ENCODE peak calls at places on chromosomes 13 and 19, in six cellular contexts. One of them, this sample, is unnamed.

GRCh38 chr13:37194428-37194861 is 89.0 kb upstream of the CSNK1A1L start:
- DNase-seq in uterus: no peak
- DNase-seq in CD8-positive, alpha-beta T cell: no peak
- DNase-seq in body of pancreas: no peak
- DNase-seq in Peyer's patch: no peak
- DNase-seq in endothelial cell of umbilical vein: peak
- DNase-seq in this sample: no peak

GRCh38 chr13:31038834-31039552 is 106.5 kb downstream of the TEX26 start:
- DNase-seq in CD8-positive, alpha-beta T cell: no peak
- DNase-seq in Peyer's patch: peak
- DNase-seq in uterus: no peak
- DNase-seq in body of pancreas: no peak
- DNase-seq in endothelial cell of umbilical vein: no peak
- DNase-seq in this sample: no peak

GRCh38 chr19:53531457-53531856 is 6.5 kb upstream of the ZNF331 start:
- DNase-seq in Peyer's patch: no peak
- DNase-seq in endothelial cell of umbilical vein: no peak
- DNase-seq in CD8-positive, alpha-beta T cell: no peak
- DNase-seq in body of pancreas: no peak
- DNase-seq in uterus: no peak
- DNase-seq in this sample: no peak

GRCh38 chr19:32748497-32748896 is 28.9 kb downstream of the TDRD12 start:
- DNase-seq in endothelial cell of umbilical vein: no peak
- DNase-seq in body of pancreas: no peak
- DNase-seq in uterus: no peak
- DNase-seq in Peyer's patch: no peak
- DNase-seq in CD8-positive, alpha-beta T cell: no peak
- DNase-seq in this sample: no peak

GRCh38 chr13:106591299-106591698 is 23.4 kb upstream of the ARGLU1 start:
- DNase-seq in CD8-positive, alpha-beta T cell: no peak
- DNase-seq in Peyer's patch: no peak
- DNase-seq in endothelial cell of umbilical vein: no peak
- DNase-seq in body of pancreas: no peak
- DNase-seq in uterus: no peak
- DNase-seq in this sample: no peak

GRCh38 chr13:30743319-30744055 is 8.1 kb downstream of the ALOX5AP start:
- DNase-seq in uterus: peak
- DNase-seq in Peyer's patch: peak
- DNase-seq in CD8-positive, alpha-beta T cell: no peak
- DNase-seq in endothelial cell of umbilical vein: peak
- DNase-seq in body of pancreas: peak
- DNase-seq in this sample: peak

GRCh38 chr19:4083677-4084546 is 17.2 kb upstream of the ZBTB7A start:
- DNase-seq in body of pancreas: peak
- DNase-seq in Peyer's patch: peak
- DNase-seq in endothelial cell of umbilical vein: no peak
- DNase-seq in CD8-positive, alpha-beta T cell: no peak
- DNase-seq in uterus: no peak
- DNase-seq in this sample: no peak

GRCh38 chr13:53137777-53138176 is 109.2 kb downstream of the OLFM4 start:
- DNase-seq in CD8-positive, alpha-beta T cell: no peak
- DNase-seq in uterus: peak
- DNase-seq in endothelial cell of umbilical vein: no peak
- DNase-seq in body of pancreas: peak
- DNase-seq in Peyer's patch: no peak
- DNase-seq in this sample: no peak

GRCh38 chr19:57465680-57466381 is 8.9 kb upstream of the VN1R1 start:
- DNase-seq in body of pancreas: no peak
- DNase-seq in endothelial cell of umbilical vein: peak
- DNase-seq in Peyer's patch: no peak
- DNase-seq in uterus: no peak
- DNase-seq in CD8-positive, alpha-beta T cell: no peak
- DNase-seq in this sample: no peak

GRCh38 chr13:21234537-21234936 is 58.1 kb downstream of the MRPL57 start:
- DNase-seq in uterus: no peak
- DNase-seq in body of pancreas: no peak
- DNase-seq in endothelial cell of umbilical vein: no peak
- DNase-seq in CD8-positive, alpha-beta T cell: no peak
- DNase-seq in Peyer's patch: no peak
- DNase-seq in this sample: no peak

GRCh38 chr13:97122381-97122996 is 99.6 kb upstream of the MBNL2 start:
- DNase-seq in body of pancreas: no peak
- DNase-seq in uterus: no peak
- DNase-seq in endothelial cell of umbilical vein: peak
- DNase-seq in CD8-positive, alpha-beta T cell: no peak
- DNase-seq in Peyer's patch: no peak
- DNase-seq in this sample: no peak

GRCh38 chr13:66114127-66114526 is 1116.0 kb downstream of the PCDH9 start:
- DNase-seq in body of pancreas: no peak
- DNase-seq in CD8-positive, alpha-beta T cell: no peak
- DNase-seq in Peyer's patch: no peak
- DNase-seq in uterus: no peak
- DNase-seq in endothelial cell of umbilical vein: no peak
- DNase-seq in this sample: no peak

GRCh38 chr19:34351382-34351802 is 13.6 kb upstream of the GPI start:
- DNase-seq in endothelial cell of umbilical vein: no peak
- DNase-seq in Peyer's patch: no peak
- DNase-seq in uterus: no peak
- DNase-seq in body of pancreas: peak
- DNase-seq in CD8-positive, alpha-beta T cell: no peak
- DNase-seq in this sample: no peak

GRCh38 chr19:52748336-52748950 is 13.6 kb upstream of the ZNF611 start:
- DNase-seq in uterus: peak
- DNase-seq in body of pancreas: peak
- DNase-seq in Peyer's patch: no peak
- DNase-seq in CD8-positive, alpha-beta T cell: no peak
- DNase-seq in endothelial cell of umbilical vein: peak
- DNase-seq in this sample: no peak

GRCh38 chr13:38684714-38685113 is 2.2 kb upstream of the FREM2 start:
- DNase-seq in CD8-positive, alpha-beta T cell: no peak
- DNase-seq in endothelial cell of umbilical vein: no peak
- DNase-seq in uterus: no peak
- DNase-seq in Peyer's patch: no peak
- DNase-seq in body of pancreas: no peak
- DNase-seq in this sample: no peak

GRCh38 chr13:34189946-34190345 is 372.0 kb downstream of the RFC3 start:
- DNase-seq in CD8-positive, alpha-beta T cell: no peak
- DNase-seq in body of pancreas: no peak
- DNase-seq in uterus: no peak
- DNase-seq in Peyer's patch: no peak
- DNase-seq in endothelial cell of umbilical vein: no peak
- DNase-seq in this sample: no peak

GRCh38 chr13:101346942-101347728 is 69.2 kb downstream of the NALCN start:
- DNase-seq in CD8-positive, alpha-beta T cell: no peak
- DNase-seq in uterus: no peak
- DNase-seq in Peyer's patch: no peak
- DNase-seq in body of pancreas: no peak
- DNase-seq in endothelial cell of umbilical vein: no peak
- DNase-seq in this sample: no peak

GRCh38 chr13:28505543-28506135 is 10.7 kb upstream of the FLT1 start:
- DNase-seq in Peyer's patch: no peak
- DNase-seq in uterus: no peak
- DNase-seq in body of pancreas: no peak
- DNase-seq in CD8-positive, alpha-beta T cell: no peak
- DNase-seq in endothelial cell of umbilical vein: no peak
- DNase-seq in this sample: no peak

GRCh38 chr19:54536956-54537355 is 34.3 kb downstream of the LAIR2 start:
- DNase-seq in Peyer's patch: no peak
- DNase-seq in CD8-positive, alpha-beta T cell: no peak
- DNase-seq in endothelial cell of umbilical vein: no peak
- DNase-seq in uterus: no peak
- DNase-seq in body of pancreas: no peak
- DNase-seq in this sample: no peak

GRCh38 chr19:32816555-32817099 is 52.9 kb downstream of the SLC7A9 start:
- DNase-seq in endothelial cell of umbilical vein: no peak
- DNase-seq in CD8-positive, alpha-beta T cell: no peak
- DNase-seq in uterus: no peak
- DNase-seq in Peyer's patch: no peak
- DNase-seq in body of pancreas: no peak
- DNase-seq in this sample: no peak

GRCh38 chr19:11091343-11092153 is 2.3 kb downstream of the LDLR start:
- DNase-seq in endothelial cell of umbilical vein: peak
- DNase-seq in CD8-positive, alpha-beta T cell: peak
- DNase-seq in Peyer's patch: peak
- DNase-seq in body of pancreas: peak
- DNase-seq in uterus: peak
- DNase-seq in this sample: peak

GRCh38 chr19:13610042-13610691 is 103.9 kb upstream of the CACNA1A start:
- DNase-seq in CD8-positive, alpha-beta T cell: no peak
- DNase-seq in Peyer's patch: no peak
- DNase-seq in uterus: no peak
- DNase-seq in body of pancreas: peak
- DNase-seq in endothelial cell of umbilical vein: no peak
- DNase-seq in this sample: no peak

GRCh38 chr13:82815791-82816190 is 1066.5 kb downstream of the SLITRK1 start:
- DNase-seq in uterus: no peak
- DNase-seq in CD8-positive, alpha-beta T cell: no peak
- DNase-seq in endothelial cell of umbilical vein: no peak
- DNase-seq in body of pancreas: no peak
- DNase-seq in Peyer's patch: no peak
- DNase-seq in this sample: no peak

GRCh38 chr19:45094707-45095106 is 1.7 kb downstream of the PPP1R37 start:
- DNase-seq in Peyer's patch: no peak
- DNase-seq in CD8-positive, alpha-beta T cell: no peak
- DNase-seq in endothelial cell of umbilical vein: no peak
- DNase-seq in uterus: no peak
- DNase-seq in body of pancreas: no peak
- DNase-seq in this sample: no peak

GRCh38 chr13:111216166-111216960 is 101.3 kb downstream of the ARHGEF7 start:
- DNase-seq in Peyer's patch: peak
- DNase-seq in CD8-positive, alpha-beta T cell: peak
- DNase-seq in endothelial cell of umbilical vein: no peak
- DNase-seq in body of pancreas: peak
- DNase-seq in uterus: no peak
- DNase-seq in this sample: no peak

GRCh38 chr13:76944457-76944856 is 3.9 kb upstream of the ACOD1 start:
- DNase-seq in body of pancreas: no peak
- DNase-seq in Peyer's patch: no peak
- DNase-seq in CD8-positive, alpha-beta T cell: no peak
- DNase-seq in uterus: no peak
- DNase-seq in endothelial cell of umbilical vein: no peak
- DNase-seq in this sample: no peak

GRCh38 chr19:12656899-12657571 is 9.5 kb downstream of the MAN2B1 start:
- DNase-seq in CD8-positive, alpha-beta T cell: no peak
- DNase-seq in body of pancreas: peak
- DNase-seq in Peyer's patch: no peak
- DNase-seq in uterus: no peak
- DNase-seq in endothelial cell of umbilical vein: no peak
- DNase-seq in this sample: no peak

GRCh38 chr13:97395437-97396136 is 38.4 kb upstream of the RAP2A start:
- DNase-seq in body of pancreas: no peak
- DNase-seq in CD8-positive, alpha-beta T cell: no peak
- DNase-seq in endothelial cell of umbilical vein: no peak
- DNase-seq in uterus: no peak
- DNase-seq in Peyer's patch: no peak
- DNase-seq in this sample: no peak

GRCh38 chr13:72284791-72285190 is 417.8 kb upstream of the DACH1 start:
- DNase-seq in endothelial cell of umbilical vein: no peak
- DNase-seq in CD8-positive, alpha-beta T cell: no peak
- DNase-seq in Peyer's patch: no peak
- DNase-seq in uterus: no peak
- DNase-seq in body of pancreas: no peak
- DNase-seq in this sample: no peak

GRCh38 chr19:1125601-1126533 is 22.1 kb downstream of the GPX4 start:
- DNase-seq in Peyer's patch: no peak
- DNase-seq in uterus: no peak
- DNase-seq in CD8-positive, alpha-beta T cell: no peak
- DNase-seq in endothelial cell of umbilical vein: peak
- DNase-seq in body of pancreas: no peak
- DNase-seq in this sample: peak
- H3K27ac ChIP-seq in Peyer's patch: no peak
- H3K27ac ChIP-seq in uterus: no peak
- H3K27ac ChIP-seq in CD8-positive, alpha-beta T cell: no peak
- H3K27ac ChIP-seq in endothelial cell of umbilical vein: peak
- H3K27ac ChIP-seq in body of pancreas: no peak
- H3K27ac ChIP-seq in this sample: peak

DNA sequence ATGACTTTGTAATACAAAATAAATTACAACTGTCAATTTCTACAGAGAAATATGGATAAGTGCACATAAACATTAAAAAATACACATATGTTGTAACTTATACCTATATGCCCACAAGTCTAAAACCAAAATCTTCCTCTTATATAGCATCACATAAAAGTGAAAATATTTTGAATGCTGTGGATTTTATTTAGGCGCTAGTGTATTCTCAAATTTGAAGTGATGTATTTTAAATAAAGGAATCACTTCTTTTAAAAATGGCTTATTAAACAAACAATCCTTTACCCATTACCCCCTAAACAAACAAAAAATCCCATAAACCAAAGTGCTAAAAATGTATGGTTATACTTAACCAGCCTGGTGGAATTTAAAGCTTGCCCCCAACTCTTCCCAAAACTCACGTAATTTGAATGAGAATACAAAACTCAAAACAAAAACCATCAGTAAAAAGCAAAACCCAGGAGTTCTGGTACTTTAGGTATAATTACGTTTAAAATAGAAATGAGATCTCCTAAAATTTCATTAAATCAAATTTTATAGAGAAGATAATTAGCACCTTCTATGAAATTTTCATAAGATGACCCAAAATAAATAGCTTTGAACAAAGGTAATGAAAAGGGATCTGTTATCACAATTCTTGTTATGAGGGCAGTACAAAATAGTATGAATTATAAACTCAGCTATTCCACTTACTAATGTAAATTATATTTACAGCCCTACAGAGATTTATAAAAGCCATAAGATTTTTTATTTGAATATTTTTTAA is 63.5 kb downstream of the KCNRG start:
- DNase-seq in endothelial cell of umbilical vein: peak
- DNase-seq in uterus: no peak
- DNase-seq in CD8-positive, alpha-beta T cell: no peak
- DNase-seq in body of pancreas: no peak
- DNase-seq in Peyer's patch: no peak
- DNase-seq in this sample: no peak
- H3K27ac ChIP-seq in endothelial cell of umbilical vein: peak
- H3K27ac ChIP-seq in uterus: peak
- H3K27ac ChIP-seq in CD8-positive, alpha-beta T cell: no peak
- H3K27ac ChIP-seq in body of pancreas: peak
- H3K27ac ChIP-seq in Peyer's patch: no peak
- H3K27ac ChIP-seq in this sample: no peak

GRCh38 chr19:5253403-5254110 is 87.1 kb downstream of the PTPRS start:
- DNase-seq in body of pancreas: no peak
- DNase-seq in Peyer's patch: no peak
- DNase-seq in CD8-positive, alpha-beta T cell: no peak
- DNase-seq in endothelial cell of umbilical vein: no peak
- DNase-seq in uterus: no peak
- DNase-seq in this sample: no peak
- H3K27ac ChIP-seq in body of pancreas: no peak
- H3K27ac ChIP-seq in Peyer's patch: no peak
- H3K27ac ChIP-seq in CD8-positive, alpha-beta T cell: no peak
- H3K27ac ChIP-seq in endothelial cell of umbilical vein: no peak
- H3K27ac ChIP-seq in uterus: no peak
- H3K27ac ChIP-seq in this sample: no peak

GRCh38 chr13:113967206-113967720 is 6.6 kb downstream of the C13orf46 start:
- DNase-seq in Peyer's patch: no peak
- DNase-seq in CD8-positive, alpha-beta T cell: no peak
- DNase-seq in body of pancreas: no peak
- DNase-seq in endothelial cell of umbilical vein: no peak
- DNase-seq in uterus: no peak
- DNase-seq in this sample: peak
- H3K27ac ChIP-seq in Peyer's patch: no peak
- H3K27ac ChIP-seq in CD8-positive, alpha-beta T cell: no peak
- H3K27ac ChIP-seq in body of pancreas: peak
- H3K27ac ChIP-seq in endothelial cell of umbilical vein: no peak
- H3K27ac ChIP-seq in uterus: no peak
- H3K27ac ChIP-seq in this sample: no peak